ENCODE peak calls at places on chromosomes 16 and 17, in five cellular contexts. W is AG04449; J is NCI-H1436; Y is stimulated activated CD4-positive, alpha-beta T cell treated with anti-CD3 and anti-CD28 coated beads, Interleukin-2, amount 100 ng/mL, for 48 hours; B is epithelial cell of esophagus. F is an unnamed sample.

GRCh38 chr17:61405047-61405685 is 5.5 kb downstream of the TBX2 start:
- DNase-seq in W (no peak), J (no peak), Y (no peak), B (no peak), F (no peak)

GRCh38 chr17:17570207-17570797 is 21.2 kb downstream of the PEMT start:
- DNase-seq in W (no peak), J (peak; percentile 66), Y (no peak), B (no peak), F (peak; percentile 66)

GRCh38 chr17:60392845-60393702 is 1.1 kb upstream of the USP32 start:
- DNase-seq in W (no peak), J (peak; percentile 38), Y (peak; percentile 21), B (peak; percentile 54), F (peak; percentile 49)

GRCh38 chr16:46972971-46973456 is 460 bp downstream of the DNAJA2 start:
- DNase-seq in W (no peak), J (no peak), Y (peak; percentile 17), B (peak; percentile 30), F (peak; percentile 59)

GRCh38 chr16:50534958-50535357 is 13.2 kb upstream of the NKD1 start:
- DNase-seq in W (no peak), J (no peak), Y (no peak), B (no peak), F (no peak)

GRCh38 chr16:88657371-88657770 is 5.5 kb downstream of the MVD start:
- DNase-seq in W (no peak), J (no peak), Y (no peak), B (no peak), F (no peak)

GRCh38 chr17:43878260-43879082 is 28.9 kb downstream of the MPP2 start:
- DNase-seq in W (peak; percentile 65), J (peak; percentile 45), Y (peak; percentile 63), B (peak; percentile 85), F (peak; percentile 50)

GRCh38 chr16:53822936-53823529 is 119.1 kb downstream of the FTO start:
- DNase-seq in W (no peak), J (no peak), Y (no peak), B (no peak), F (no peak)

GRCh38 chr16:19609359-19609758 is 53.9 kb downstream of the VPS35L start:
- DNase-seq in W (no peak), J (no peak), Y (no peak), B (no peak), F (no peak)

GRCh38 chr17:4064366-4064765 is 78.5 kb downstream of the ZZEF1 start:
- DNase-seq in W (no peak), J (no peak), Y (no peak), B (no peak), F (no peak)

F was measured in NCI-H146.